ENCODE peak calls at places on chromosomes 13 and 19, in nine cellular contexts. Z is body of pancreas; U is stimulated activated CD4-positive, alpha-beta T cell treated with anti-CD3 and anti-CD28 coated beads, Interleukin-1b, Interleukin-23, amount 100 ng/mL, for 48 hours; T is AG08395; P is ELR; C is T1000; H is NB4; I is left colon; V is effector memory CD4-positive, alpha-beta T cell. W is an unnamed sample.

GRCh38 chr19:45406957-45407375 is 522 bp downstream of the POLR1G start:
- DNase-seq in Z (no peak), U (no peak), T (no peak), P (peak; percentile 26), C (no peak), H (no peak), I (no peak), V (no peak), W (no peak)

GRCh38 chr13:60463787-60464186 is 66.8 kb downstream of the TDRD3 start:
- DNase-seq in Z (no peak), U (no peak), T (no peak), P (no peak), C (no peak), H (peak; percentile 18), I (no peak), V (no peak), W (no peak)

GRCh38 chr13:20729633-20730585 is 26.4 kb downstream of the IL17D start:
- DNase-seq in Z (no peak), U (no peak), T (no peak), P (no peak), C (no peak), H (no peak), I (no peak), V (no peak), W (no peak)

GRCh38 chr13:36072127-36072526 is 59.1 kb downstream of the DCLK1 start:
- DNase-seq in Z (no peak), U (no peak), T (no peak), P (no peak), C (no peak), H (no peak), I (no peak), V (no peak), W (no peak)

GRCh38 chr13:82477436-82477835 is 1404.8 kb downstream of the SLITRK1 start:
- DNase-seq in Z (no peak), U (no peak), T (no peak), P (no peak), C (no peak), H (no peak), I (no peak), V (no peak), W (no peak)

GRCh38 chr13:69737129-69737935 is 370.3 kb upstream of the ATXN8OS start:
- DNase-seq in Z (no peak), U (no peak), T (no peak), P (no peak), C (no peak), H (no peak), I (no peak), V (no peak), W (no peak)

GRCh38 chr19:44582581-44583265 is 30.6 kb upstream of the IGSF23 start:
- DNase-seq in Z (peak; percentile 24), U (peak; percentile 34), T (peak; percentile 39), P (peak; percentile 35), C (no peak), H (peak; percentile 36), I (peak; percentile 42), V (no peak), W (no peak)

GRCh38 chr19:50204811-50205675 is 1.6 kb downstream of the MYH14 start:
- DNase-seq in Z (peak; percentile 94), U (peak; percentile 8), T (no peak), P (no peak), C (no peak), H (no peak), I (peak; percentile 93), V (no peak), W (no peak)

GRCh38 chr19:6577410-6578125 is 13.4 kb downstream of the CD70 start:
- DNase-seq in Z (peak; percentile 33), U (no peak), T (no peak), P (no peak), C (no peak), H (peak; percentile 86), I (peak; percentile 22), V (no peak), W (no peak)

GRCh38 chr19:18100710-18101109 is 3.1 kb downstream of the MAST3 start:
- DNase-seq in Z (no peak), U (no peak), T (no peak), P (no peak), C (no peak), H (no peak), I (no peak), V (no peak), W (no peak)

GRCh38 chr19:13850910-13851753 is 25.8 kb upstream of the NANOS3 start:
- DNase-seq in Z (peak; percentile 91), U (peak; percentile 50), T (peak; percentile 88), P (peak; percentile 98), C (peak; percentile 85), H (peak; percentile 77), I (peak; percentile 79), V (peak; percentile 49), W (peak; percentile 40)

GRCh38 chr19:22257916-22258315 is 28.3 kb upstream of the ZNF729 start:
- DNase-seq in Z (no peak), U (no peak), T (no peak), P (no peak), C (no peak), H (no peak), I (no peak), V (no peak), W (no peak)

GRCh38 chr13:85828094-85828684 is 29.0 kb upstream of the SLITRK6 start:
- DNase-seq in Z (no peak), U (no peak), T (peak; percentile 3), P (peak; percentile 56), C (no peak), H (peak; percentile 26), I (no peak), V (no peak), W (no peak)

GRCh38 chr13:112960671-112961070 is 8.3 kb upstream of the MCF2L start:
- DNase-seq in Z (no peak), U (no peak), T (no peak), P (no peak), C (no peak), H (no peak), I (no peak), V (no peak), W (no peak)

GRCh38 chr19:6717036-6717435 is 3.4 kb downstream of the C3 start:
- DNase-seq in Z (no peak), U (no peak), T (no peak), P (peak; percentile 22), C (no peak), H (no peak), I (no peak), V (no peak), W (no peak)

GRCh38 chr19:934865-935422 is 9.1 kb downstream of the ARID3A start:
- DNase-seq in Z (peak; percentile 98), U (no peak), T (peak; percentile 63), P (no peak), C (no peak), H (no peak), I (peak; percentile 88), V (no peak), W (no peak)

GRCh38 chr13:52371736-52372247 is 34.2 kb downstream of the THSD1 start:
- DNase-seq in Z (no peak), U (no peak), T (peak; percentile 61), P (peak; percentile 69), C (no peak), H (peak; percentile 32), I (no peak), V (no peak), W (no peak)

GRCh38 chr19:54312436-54313362 is at the start of gene LILRA5:
- DNase-seq in Z (peak; percentile 58), U (no peak), T (no peak), P (no peak), C (no peak), H (peak; percentile 68), I (no peak), V (no peak), W (no peak)

W was measured in T-helper 2 cell treated with Interferon-gamma antibody and Interleukin-4, amounts not matched to agents 5 μg/mL and 100 μg/mL, for 36 hours.